ENCODE peak calls at places on chromosomes 7 and 10, in ten cellular contexts. One of them, this sample, is unnamed.

GRCh38 chr7:134854816-134855215 is 75.4 kb downstream of the CALD1 start:
- DNase-seq in HFF-Myc: no peak
- DNase-seq in nephron progenitor cell: no peak
- DNase-seq in astrocyte of the spinal cord: no peak
- DNase-seq in lower leg skin: no peak
- DNase-seq in kidney: no peak
- DNase-seq in cardiac muscle cell: no peak
- DNase-seq in MCF 10A: no peak
- DNase-seq in heart left ventricle: no peak
- DNase-seq in transverse colon: no peak
- DNase-seq in this sample: no peak

GRCh38 chr10:98242823-98243222 is 25.2 kb downstream of the LOXL4 start:
- DNase-seq in cardiac muscle cell: peak
- DNase-seq in astrocyte of the spinal cord: peak
- DNase-seq in transverse colon: no peak
- DNase-seq in HFF-Myc: no peak
- DNase-seq in kidney: no peak
- DNase-seq in MCF 10A: no peak
- DNase-seq in lower leg skin: no peak
- DNase-seq in nephron progenitor cell: no peak
- DNase-seq in heart left ventricle: no peak
- DNase-seq in this sample: no peak

GRCh38 chr10:118725784-118726507 is 28.8 kb downstream of the CACUL1 start:
- DNase-seq in nephron progenitor cell: no peak
- DNase-seq in MCF 10A: no peak
- DNase-seq in heart left ventricle: no peak
- DNase-seq in astrocyte of the spinal cord: no peak
- DNase-seq in HFF-Myc: peak
- DNase-seq in transverse colon: no peak
- DNase-seq in lower leg skin: no peak
- DNase-seq in kidney: no peak
- DNase-seq in cardiac muscle cell: no peak
- DNase-seq in this sample: no peak

GRCh38 chr7:128145191-128145590 is 95.9 kb upstream of the LEP start:
- DNase-seq in nephron progenitor cell: no peak
- DNase-seq in HFF-Myc: no peak
- DNase-seq in MCF 10A: no peak
- DNase-seq in heart left ventricle: no peak
- DNase-seq in astrocyte of the spinal cord: no peak
- DNase-seq in transverse colon: no peak
- DNase-seq in cardiac muscle cell: no peak
- DNase-seq in kidney: no peak
- DNase-seq in lower leg skin: no peak
- DNase-seq in this sample: no peak

GRCh38 chr10:132710036-132710686 is 75.8 kb downstream of the NKX6-2 start:
- DNase-seq in cardiac muscle cell: no peak
- DNase-seq in HFF-Myc: no peak
- DNase-seq in transverse colon: no peak
- DNase-seq in kidney: peak
- DNase-seq in MCF 10A: no peak
- DNase-seq in lower leg skin: no peak
- DNase-seq in astrocyte of the spinal cord: no peak
- DNase-seq in heart left ventricle: peak
- DNase-seq in nephron progenitor cell: peak
- DNase-seq in this sample: no peak

GRCh38 chr10:72460271-72460670 is 105.6 kb upstream of the DNAJB12 start:
- DNase-seq in lower leg skin: no peak
- DNase-seq in heart left ventricle: no peak
- DNase-seq in HFF-Myc: no peak
- DNase-seq in kidney: no peak
- DNase-seq in nephron progenitor cell: no peak
- DNase-seq in MCF 10A: no peak
- DNase-seq in astrocyte of the spinal cord: no peak
- DNase-seq in transverse colon: no peak
- DNase-seq in cardiac muscle cell: no peak
- DNase-seq in this sample: no peak

GRCh38 chr7:158479021-158479679 is 108.5 kb downstream of the PTPRN2 start:
- DNase-seq in transverse colon: no peak
- DNase-seq in MCF 10A: no peak
- DNase-seq in astrocyte of the spinal cord: no peak
- DNase-seq in nephron progenitor cell: no peak
- DNase-seq in kidney: no peak
- DNase-seq in lower leg skin: no peak
- DNase-seq in HFF-Myc: no peak
- DNase-seq in heart left ventricle: no peak
- DNase-seq in cardiac muscle cell: no peak
- DNase-seq in this sample: no peak

GRCh38 chr10:47412177-47412730 is 28.2 kb upstream of the ZNF488 start:
- DNase-seq in lower leg skin: no peak
- DNase-seq in heart left ventricle: no peak
- DNase-seq in HFF-Myc: no peak
- DNase-seq in MCF 10A: no peak
- DNase-seq in nephron progenitor cell: no peak
- DNase-seq in astrocyte of the spinal cord: no peak
- DNase-seq in transverse colon: no peak
- DNase-seq in cardiac muscle cell: no peak
- DNase-seq in kidney: peak
- DNase-seq in this sample: no peak

GRCh38 chr7:79452032-79452494 is 1.4 kb downstream of the MAGI2 start:
- DNase-seq in HFF-Myc: peak
- DNase-seq in lower leg skin: peak
- DNase-seq in MCF 10A: no peak
- DNase-seq in kidney: peak
- DNase-seq in heart left ventricle: peak
- DNase-seq in nephron progenitor cell: peak
- DNase-seq in astrocyte of the spinal cord: peak
- DNase-seq in transverse colon: peak
- DNase-seq in cardiac muscle cell: peak
- DNase-seq in this sample: peak

GRCh38 chr10:95513008-95513589 is 48.1 kb downstream of the SORBS1 start:
- DNase-seq in cardiac muscle cell: no peak
- DNase-seq in heart left ventricle: no peak
- DNase-seq in MCF 10A: no peak
- DNase-seq in nephron progenitor cell: no peak
- DNase-seq in kidney: no peak
- DNase-seq in transverse colon: peak
- DNase-seq in HFF-Myc: no peak
- DNase-seq in lower leg skin: no peak
- DNase-seq in astrocyte of the spinal cord: no peak
- DNase-seq in this sample: no peak

GRCh38 chr10:89591796-89592271 is 53.2 kb downstream of the PANK1 start:
- DNase-seq in transverse colon: no peak
- DNase-seq in heart left ventricle: no peak
- DNase-seq in kidney: no peak
- DNase-seq in lower leg skin: no peak
- DNase-seq in HFF-Myc: no peak
- DNase-seq in astrocyte of the spinal cord: peak
- DNase-seq in MCF 10A: no peak
- DNase-seq in cardiac muscle cell: peak
- DNase-seq in nephron progenitor cell: no peak
- DNase-seq in this sample: no peak

GRCh38 chr10:1299041-1299726 is 243.0 kb downstream of the WDR37 start:
- DNase-seq in nephron progenitor cell: no peak
- DNase-seq in kidney: no peak
- DNase-seq in HFF-Myc: no peak
- DNase-seq in MCF 10A: no peak
- DNase-seq in cardiac muscle cell: no peak
- DNase-seq in lower leg skin: peak
- DNase-seq in heart left ventricle: no peak
- DNase-seq in transverse colon: no peak
- DNase-seq in astrocyte of the spinal cord: no peak
- DNase-seq in this sample: no peak

GRCh38 chr10:127880557-127880956 is 12.2 kb downstream of the CLRN3 start:
- DNase-seq in heart left ventricle: no peak
- DNase-seq in kidney: no peak
- DNase-seq in transverse colon: no peak
- DNase-seq in lower leg skin: peak
- DNase-seq in cardiac muscle cell: no peak
- DNase-seq in astrocyte of the spinal cord: no peak
- DNase-seq in nephron progenitor cell: peak
- DNase-seq in HFF-Myc: no peak
- DNase-seq in MCF 10A: no peak
- DNase-seq in this sample: no peak

GRCh38 chr10:96279219-96279641 is 7.9 kb upstream of the BLNK start:
- DNase-seq in heart left ventricle: no peak
- DNase-seq in kidney: no peak
- DNase-seq in transverse colon: no peak
- DNase-seq in MCF 10A: no peak
- DNase-seq in HFF-Myc: no peak
- DNase-seq in lower leg skin: no peak
- DNase-seq in cardiac muscle cell: no peak
- DNase-seq in nephron progenitor cell: no peak
- DNase-seq in astrocyte of the spinal cord: no peak
- DNase-seq in this sample: no peak

GRCh38 chr7:100825760-100826545 is 1.4 kb downstream of the EPHB4 start:
- DNase-seq in transverse colon: no peak
- DNase-seq in MCF 10A: peak
- DNase-seq in astrocyte of the spinal cord: peak
- DNase-seq in lower leg skin: no peak
- DNase-seq in cardiac muscle cell: peak
- DNase-seq in kidney: no peak
- DNase-seq in nephron progenitor cell: no peak
- DNase-seq in heart left ventricle: no peak
- DNase-seq in HFF-Myc: peak
- DNase-seq in this sample: no peak
- TF ChIP-seq CTCF in transverse colon: no peak
- TF ChIP-seq CTCF in MCF 10A: peak
- TF ChIP-seq CTCF in astrocyte of the spinal cord: peak
- TF ChIP-seq CTCF in lower leg skin: no peak
- TF ChIP-seq CTCF in cardiac muscle cell: peak
- TF ChIP-seq CTCF in kidney: no peak
- TF ChIP-seq CTCF in nephron progenitor cell: peak
- TF ChIP-seq CTCF in heart left ventricle: no peak
- TF ChIP-seq CTCF in HFF-Myc: peak
- TF ChIP-seq CTCF in this sample: no peak

DNA sequence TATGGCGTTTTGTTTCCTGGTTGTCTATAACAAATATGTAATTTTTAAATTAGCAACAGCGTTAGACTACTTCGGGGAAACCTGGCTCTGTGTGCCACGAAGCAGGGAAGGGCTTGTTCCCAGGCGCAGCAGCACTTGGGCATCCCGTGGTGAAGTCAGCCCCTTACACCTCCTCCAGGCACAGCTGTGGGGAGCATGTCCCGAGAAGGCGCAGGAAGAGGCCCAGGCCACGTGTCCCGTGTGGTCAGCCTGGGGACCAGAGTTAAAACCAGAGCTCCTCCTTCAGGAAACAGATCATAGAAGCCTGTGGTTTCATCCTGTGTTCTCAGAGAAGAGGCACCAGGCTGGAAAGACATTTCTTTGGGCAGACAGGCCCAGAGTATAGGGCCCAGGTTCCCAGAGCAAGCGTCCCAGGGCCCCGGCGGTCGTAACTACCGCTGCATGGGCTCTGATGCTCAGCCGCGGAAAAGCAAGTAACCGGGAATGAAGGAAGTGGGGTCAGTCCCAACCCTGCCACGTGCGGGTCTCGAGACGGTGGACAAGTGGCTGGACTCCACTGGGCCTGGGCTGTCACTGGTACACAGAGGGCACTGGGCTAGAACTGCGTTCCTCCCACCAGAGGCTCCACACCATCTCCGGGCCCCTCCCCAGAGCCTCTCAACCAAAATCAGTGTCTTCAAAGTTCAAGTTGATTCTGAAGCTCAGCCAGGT is 7.1 kb downstream of the NUDT1 start:
- DNase-seq in lower leg skin: peak
- DNase-seq in transverse colon: peak
- DNase-seq in kidney: peak
- DNase-seq in nephron progenitor cell: no peak
- DNase-seq in MCF 10A: peak
- DNase-seq in cardiac muscle cell: no peak
- DNase-seq in HFF-Myc: peak
- DNase-seq in astrocyte of the spinal cord: peak
- DNase-seq in heart left ventricle: peak
- DNase-seq in this sample: peak
- TF ChIP-seq CTCF in lower leg skin: no peak
- TF ChIP-seq CTCF in transverse colon: no peak
- TF ChIP-seq CTCF in kidney: no peak
- TF ChIP-seq CTCF in nephron progenitor cell: no peak
- TF ChIP-seq CTCF in MCF 10A: no peak
- TF ChIP-seq CTCF in cardiac muscle cell: peak
- TF ChIP-seq CTCF in HFF-Myc: no peak
- TF ChIP-seq CTCF in astrocyte of the spinal cord: peak
- TF ChIP-seq CTCF in heart left ventricle: no peak
- TF ChIP-seq CTCF in this sample: no peak

GRCh38 chr7:116790025-116790424 is 72.4 kb upstream of the CAPZA2 start:
- DNase-seq in transverse colon: no peak
- DNase-seq in nephron progenitor cell: no peak
- DNase-seq in HFF-Myc: no peak
- DNase-seq in kidney: no peak
- DNase-seq in lower leg skin: no peak
- DNase-seq in heart left ventricle: no peak
- DNase-seq in MCF 10A: no peak
- DNase-seq in astrocyte of the spinal cord: no peak
- DNase-seq in cardiac muscle cell: no peak
- DNase-seq in this sample: no peak
- TF ChIP-seq CTCF in transverse colon: no peak
- TF ChIP-seq CTCF in nephron progenitor cell: no peak
- TF ChIP-seq CTCF in HFF-Myc: no peak
- TF ChIP-seq CTCF in kidney: no peak
- TF ChIP-seq CTCF in lower leg skin: no peak
- TF ChIP-seq CTCF in heart left ventricle: no peak
- TF ChIP-seq CTCF in MCF 10A: no peak
- TF ChIP-seq CTCF in astrocyte of the spinal cord: no peak
- TF ChIP-seq CTCF in cardiac muscle cell: no peak
- TF ChIP-seq CTCF in this sample: no peak

DNA sequence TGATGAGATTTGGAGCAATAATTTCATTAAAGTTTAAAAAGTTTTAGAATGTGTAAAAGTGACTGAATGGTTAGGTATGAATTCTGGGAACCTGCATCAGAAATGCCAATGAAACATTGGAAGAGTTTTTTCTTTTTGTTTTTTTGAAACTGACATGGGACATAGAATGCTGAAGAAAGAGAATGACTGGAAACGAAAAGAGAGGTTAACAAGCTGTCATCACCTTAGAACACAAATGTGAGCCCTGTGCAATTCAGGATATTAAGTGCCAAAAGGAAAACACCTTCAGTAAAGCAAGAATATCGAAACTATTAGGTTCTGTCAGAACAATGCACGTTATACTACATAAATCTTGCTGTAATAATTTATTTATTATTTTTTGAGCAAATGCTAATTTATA is 12.6 kb upstream of the EXOC4 start:
- DNase-seq in kidney: no peak
- DNase-seq in transverse colon: no peak
- DNase-seq in lower leg skin: no peak
- DNase-seq in cardiac muscle cell: no peak
- DNase-seq in HFF-Myc: no peak
- DNase-seq in astrocyte of the spinal cord: no peak
- DNase-seq in heart left ventricle: no peak
- DNase-seq in nephron progenitor cell: no peak
- DNase-seq in MCF 10A: no peak
- DNase-seq in this sample: no peak
- TF ChIP-seq CTCF in kidney: no peak
- TF ChIP-seq CTCF in transverse colon: no peak
- TF ChIP-seq CTCF in lower leg skin: no peak
- TF ChIP-seq CTCF in cardiac muscle cell: no peak
- TF ChIP-seq CTCF in HFF-Myc: no peak
- TF ChIP-seq CTCF in astrocyte of the spinal cord: no peak
- TF ChIP-seq CTCF in heart left ventricle: no peak
- TF ChIP-seq CTCF in nephron progenitor cell: no peak
- TF ChIP-seq CTCF in MCF 10A: no peak
- TF ChIP-seq CTCF in this sample: no peak

This sample was measured in Calu3.